ENCODE peak calls at places on chromosomes 13 and 19, in six cellular contexts. One of them, this sample, is unnamed.

GRCh38 chr19:801030-801860 is 4.0 kb downstream of the PTBP1 start:
- DNase-seq in uterus: peak; percentile 64
- DNase-seq in foreskin fibroblast: peak; percentile 80
- DNase-seq in GM12878: no peak
- DNase-seq in stomach: peak; percentile 84
- DNase-seq in fibroblast of lung: peak; percentile 43
- DNase-seq in this sample: peak; percentile 45

GRCh38 chr19:37817180-37817911 is 38.0 kb upstream of the ZNF573 start:
- DNase-seq in uterus: peak; percentile 74
- DNase-seq in GM12878: no peak
- DNase-seq in fibroblast of lung: peak; percentile 58
- DNase-seq in stomach: peak; percentile 33
- DNase-seq in foreskin fibroblast: peak; percentile 75
- DNase-seq in this sample: peak; percentile 45

GRCh38 chr13:43686557-43686956 is 100.2 kb downstream of the ENOX1 start:
- DNase-seq in stomach: no peak
- DNase-seq in fibroblast of lung: peak; percentile 88
- DNase-seq in foreskin fibroblast: peak; percentile 91
- DNase-seq in uterus: peak; percentile 64
- DNase-seq in GM12878: no peak
- DNase-seq in this sample: peak; percentile 91

GRCh38 chr13:22126433-22127021 is 455.7 kb downstream of the FGF9 start:
- DNase-seq in uterus: no peak
- DNase-seq in GM12878: peak; percentile 51
- DNase-seq in foreskin fibroblast: no peak
- DNase-seq in stomach: no peak
- DNase-seq in fibroblast of lung: no peak
- DNase-seq in this sample: no peak

GRCh38 chr19:7109678-7110289 is 40.3 kb downstream of the ZNF557 start:
- DNase-seq in stomach: no peak
- DNase-seq in GM12878: no peak
- DNase-seq in foreskin fibroblast: no peak
- DNase-seq in fibroblast of lung: no peak
- DNase-seq in uterus: no peak
- DNase-seq in this sample: no peak

GRCh38 chr13:47168086-47168485 is 271.2 kb upstream of the HTR2A start:
- DNase-seq in fibroblast of lung: peak; percentile 88
- DNase-seq in uterus: no peak
- DNase-seq in GM12878: no peak
- DNase-seq in foreskin fibroblast: peak; percentile 52
- DNase-seq in stomach: no peak
- DNase-seq in this sample: peak; percentile 81

GRCh38 chr13:23748109-23748508 is 141.1 kb downstream of the MIPEP start:
- DNase-seq in fibroblast of lung: no peak
- DNase-seq in foreskin fibroblast: peak; percentile 62
- DNase-seq in GM12878: no peak
- DNase-seq in uterus: no peak
- DNase-seq in stomach: no peak
- DNase-seq in this sample: no peak

GRCh38 chr13:23600534-23600933 is 30.3 kb downstream of the TNFRSF19 start:
- DNase-seq in fibroblast of lung: no peak
- DNase-seq in GM12878: no peak
- DNase-seq in stomach: no peak
- DNase-seq in foreskin fibroblast: no peak
- DNase-seq in uterus: no peak
- DNase-seq in this sample: no peak

GRCh38 chr19:4511300-4512054 is 6.8 kb downstream of the PLIN4 start:
- DNase-seq in GM12878: no peak
- DNase-seq in foreskin fibroblast: no peak
- DNase-seq in uterus: no peak
- DNase-seq in fibroblast of lung: no peak
- DNase-seq in stomach: no peak
- DNase-seq in this sample: no peak

GRCh38 chr19:55537741-55538111 is 793 bp upstream of the SBK2 start:
- DNase-seq in GM12878: no peak
- DNase-seq in stomach: no peak
- DNase-seq in uterus: no peak
- DNase-seq in foreskin fibroblast: peak; percentile 63
- DNase-seq in fibroblast of lung: no peak
- DNase-seq in this sample: no peak

GRCh38 chr19:55535579-55536350 is 1.2 kb downstream of the SBK2 start:
- DNase-seq in fibroblast of lung: no peak
- DNase-seq in GM12878: no peak
- DNase-seq in foreskin fibroblast: no peak
- DNase-seq in uterus: no peak
- DNase-seq in stomach: no peak
- DNase-seq in this sample: no peak

GRCh38 chr19:55536366-55536765 is 567 bp downstream of the SBK2 start:
- DNase-seq in fibroblast of lung: no peak
- DNase-seq in stomach: no peak
- DNase-seq in uterus: no peak
- DNase-seq in foreskin fibroblast: no peak
- DNase-seq in GM12878: no peak
- DNase-seq in this sample: no peak

GRCh38 chr19:55538132-55538531 is 1.2 kb upstream of the SBK2 start:
- DNase-seq in uterus: no peak
- DNase-seq in stomach: no peak
- DNase-seq in foreskin fibroblast: no peak
- DNase-seq in GM12878: no peak
- DNase-seq in fibroblast of lung: no peak
- DNase-seq in this sample: no peak

GRCh38 chr19:55536951-55537740 is at the start of gene SBK2:
- DNase-seq in GM12878: no peak
- DNase-seq in fibroblast of lung: no peak
- DNase-seq in uterus: no peak
- DNase-seq in stomach: no peak
- DNase-seq in foreskin fibroblast: no peak
- DNase-seq in this sample: no peak
- H3K4me3 ChIP-seq in GM12878: no peak within 1 kb of the TSS
- H3K4me3 ChIP-seq in fibroblast of lung: no peak within 1 kb of the TSS
- H3K4me3 ChIP-seq in uterus: no peak within 1 kb of the TSS
- H3K4me3 ChIP-seq in stomach: no peak within 1 kb of the TSS
- H3K4me3 ChIP-seq in foreskin fibroblast: no peak within 1 kb of the TSS
- H3K4me3 ChIP-seq in this sample: no peak within 1 kb of the TSS

GRCh38 chr19:43101950-43102349 is 19.4 kb upstream of the PSG2 start:
- DNase-seq in uterus: no peak
- DNase-seq in GM12878: no peak
- DNase-seq in stomach: no peak
- DNase-seq in foreskin fibroblast: no peak
- DNase-seq in fibroblast of lung: no peak
- DNase-seq in this sample: no peak
- TF ChIP-seq CTCF in uterus: no peak
- TF ChIP-seq CTCF in GM12878: no peak
- TF ChIP-seq CTCF in stomach: no peak
- TF ChIP-seq CTCF in foreskin fibroblast: no peak
- TF ChIP-seq CTCF in fibroblast of lung: no peak
- TF ChIP-seq CTCF in this sample: no peak

GRCh38 chr13:74571811-74572210 is 437.6 kb upstream of the KLF12 start:
- DNase-seq in GM12878: no peak
- DNase-seq in stomach: no peak
- DNase-seq in foreskin fibroblast: no peak
- DNase-seq in uterus: no peak
- DNase-seq in fibroblast of lung: no peak
- DNase-seq in this sample: no peak

GRCh38 chr13:74575729-74576125 is 441.5 kb upstream of the KLF12 start:
- DNase-seq in foreskin fibroblast: peak; percentile 83
- DNase-seq in GM12878: no peak
- DNase-seq in uterus: peak; percentile 29
- DNase-seq in fibroblast of lung: peak; percentile 68
- DNase-seq in stomach: peak; percentile 50
- DNase-seq in this sample: peak; percentile 70

GRCh38 chr13:74576504-74576903 is 442.3 kb upstream of the KLF12 start:
- DNase-seq in foreskin fibroblast: no peak
- DNase-seq in fibroblast of lung: no peak
- DNase-seq in GM12878: no peak
- DNase-seq in uterus: no peak
- DNase-seq in stomach: no peak
- DNase-seq in this sample: no peak

GRCh38 chr13:74573654-74574053 is 439.4 kb upstream of the KLF12 start:
- DNase-seq in GM12878: no peak
- DNase-seq in uterus: no peak
- DNase-seq in foreskin fibroblast: no peak
- DNase-seq in stomach: no peak
- DNase-seq in fibroblast of lung: no peak
- DNase-seq in this sample: no peak

GRCh38 chr13:74574964-74575728 is 440.9 kb upstream of the KLF12 start:
- DNase-seq in foreskin fibroblast: peak; percentile 6
- DNase-seq in uterus: no peak
- DNase-seq in fibroblast of lung: no peak
- DNase-seq in GM12878: no peak
- DNase-seq in stomach: no peak
- DNase-seq in this sample: peak; percentile 13
- H3K4me3 ChIP-seq in foreskin fibroblast: peak overlapping the region; percentile 59
- H3K4me3 ChIP-seq in uterus: peak overlapping the region; percentile 15
- H3K4me3 ChIP-seq in fibroblast of lung: peak overlapping the region; percentile 54
- H3K4me3 ChIP-seq in GM12878: no peak overlapping the region
- H3K4me3 ChIP-seq in stomach: peak overlapping the region; percentile 38
- H3K4me3 ChIP-seq in this sample: peak overlapping the region; percentile 38

GRCh38 chr13:99978781-99979452 is 2.7 kb upstream of the ZIC2 start:
- DNase-seq in GM12878: no peak
- DNase-seq in foreskin fibroblast: no peak
- DNase-seq in uterus: no peak
- DNase-seq in stomach: no peak
- DNase-seq in fibroblast of lung: no peak
- DNase-seq in this sample: peak; percentile 37
- TF ChIP-seq CTCF in GM12878: no peak
- TF ChIP-seq CTCF in foreskin fibroblast: no peak
- TF ChIP-seq CTCF in uterus: no peak
- TF ChIP-seq CTCF in stomach: no peak
- TF ChIP-seq CTCF in fibroblast of lung: no peak
- TF ChIP-seq CTCF in this sample: peak; percentile 2

GRCh38 chr13:41463823-41464602 is 6.7 kb downstream of the RGCC start:
- DNase-seq in stomach: no peak
- DNase-seq in GM12878: peak; percentile 59
- DNase-seq in fibroblast of lung: no peak
- DNase-seq in uterus: no peak
- DNase-seq in foreskin fibroblast: no peak
- DNase-seq in this sample: no peak

GRCh38 chr13:41461527-41462124 is 4.3 kb downstream of the RGCC start:
- DNase-seq in GM12878: no peak
- DNase-seq in stomach: no peak
- DNase-seq in foreskin fibroblast: no peak
- DNase-seq in fibroblast of lung: no peak
- DNase-seq in uterus: no peak
- DNase-seq in this sample: no peak

GRCh38 chr13:41460930-41461329 is 3.6 kb downstream of the RGCC start:
- DNase-seq in stomach: no peak
- DNase-seq in uterus: no peak
- DNase-seq in fibroblast of lung: no peak
- DNase-seq in foreskin fibroblast: no peak
- DNase-seq in GM12878: no peak
- DNase-seq in this sample: no peak

GRCh38 chr13:41459754-41460111 is 2.4 kb downstream of the RGCC start:
- DNase-seq in uterus: no peak
- DNase-seq in foreskin fibroblast: peak; percentile 35
- DNase-seq in GM12878: no peak
- DNase-seq in stomach: no peak
- DNase-seq in fibroblast of lung: no peak
- DNase-seq in this sample: no peak

GRCh38 chr13:41462427-41462826 is 5.1 kb downstream of the RGCC start:
- DNase-seq in foreskin fibroblast: no peak
- DNase-seq in GM12878: no peak
- DNase-seq in uterus: no peak
- DNase-seq in stomach: no peak
- DNase-seq in fibroblast of lung: no peak
- DNase-seq in this sample: no peak
- H3K4me3 ChIP-seq in foreskin fibroblast: no peak overlapping the region
- H3K4me3 ChIP-seq in GM12878: no peak overlapping the region
- H3K4me3 ChIP-seq in uterus: no peak overlapping the region
- H3K4me3 ChIP-seq in stomach: no peak overlapping the region
- H3K4me3 ChIP-seq in fibroblast of lung: no peak overlapping the region
- H3K4me3 ChIP-seq in this sample: no peak overlapping the region

GRCh38 chr19:8321760-8322637 is 703 bp downstream of the RPS28 start:
- DNase-seq in fibroblast of lung: no peak
- DNase-seq in stomach: no peak
- DNase-seq in foreskin fibroblast: no peak
- DNase-seq in GM12878: no peak
- DNase-seq in uterus: no peak
- DNase-seq in this sample: no peak

GRCh38 chr19:8325454-8325853 is 4.2 kb downstream of the RPS28 start:
- DNase-seq in fibroblast of lung: no peak
- DNase-seq in stomach: no peak
- DNase-seq in foreskin fibroblast: no peak
- DNase-seq in uterus: no peak
- DNase-seq in GM12878: no peak
- DNase-seq in this sample: no peak

GRCh38 chr19:8322638-8322997 is 1.3 kb downstream of the RPS28 start:
- DNase-seq in fibroblast of lung: no peak
- DNase-seq in GM12878: no peak
- DNase-seq in stomach: no peak
- DNase-seq in foreskin fibroblast: no peak
- DNase-seq in uterus: no peak
- DNase-seq in this sample: no peak

GRCh38 chr19:8323781-8324185 is 2.5 kb downstream of the RPS28 start:
- DNase-seq in stomach: no peak
- DNase-seq in GM12878: no peak
- DNase-seq in foreskin fibroblast: no peak
- DNase-seq in fibroblast of lung: no peak
- DNase-seq in uterus: no peak
- DNase-seq in this sample: no peak

GRCh38 chr19:8324186-8325050 is 3.1 kb downstream of the RPS28 start:
- DNase-seq in stomach: no peak
- DNase-seq in fibroblast of lung: no peak
- DNase-seq in uterus: peak; percentile 49
- DNase-seq in GM12878: no peak
- DNase-seq in foreskin fibroblast: peak; percentile 42
- DNase-seq in this sample: no peak
- TF ChIP-seq CTCF in stomach: no peak
- TF ChIP-seq CTCF in fibroblast of lung: no peak
- TF ChIP-seq CTCF in uterus: no peak
- TF ChIP-seq CTCF in GM12878: no peak
- TF ChIP-seq CTCF in foreskin fibroblast: no peak
- TF ChIP-seq CTCF in this sample: no peak

DNA sequence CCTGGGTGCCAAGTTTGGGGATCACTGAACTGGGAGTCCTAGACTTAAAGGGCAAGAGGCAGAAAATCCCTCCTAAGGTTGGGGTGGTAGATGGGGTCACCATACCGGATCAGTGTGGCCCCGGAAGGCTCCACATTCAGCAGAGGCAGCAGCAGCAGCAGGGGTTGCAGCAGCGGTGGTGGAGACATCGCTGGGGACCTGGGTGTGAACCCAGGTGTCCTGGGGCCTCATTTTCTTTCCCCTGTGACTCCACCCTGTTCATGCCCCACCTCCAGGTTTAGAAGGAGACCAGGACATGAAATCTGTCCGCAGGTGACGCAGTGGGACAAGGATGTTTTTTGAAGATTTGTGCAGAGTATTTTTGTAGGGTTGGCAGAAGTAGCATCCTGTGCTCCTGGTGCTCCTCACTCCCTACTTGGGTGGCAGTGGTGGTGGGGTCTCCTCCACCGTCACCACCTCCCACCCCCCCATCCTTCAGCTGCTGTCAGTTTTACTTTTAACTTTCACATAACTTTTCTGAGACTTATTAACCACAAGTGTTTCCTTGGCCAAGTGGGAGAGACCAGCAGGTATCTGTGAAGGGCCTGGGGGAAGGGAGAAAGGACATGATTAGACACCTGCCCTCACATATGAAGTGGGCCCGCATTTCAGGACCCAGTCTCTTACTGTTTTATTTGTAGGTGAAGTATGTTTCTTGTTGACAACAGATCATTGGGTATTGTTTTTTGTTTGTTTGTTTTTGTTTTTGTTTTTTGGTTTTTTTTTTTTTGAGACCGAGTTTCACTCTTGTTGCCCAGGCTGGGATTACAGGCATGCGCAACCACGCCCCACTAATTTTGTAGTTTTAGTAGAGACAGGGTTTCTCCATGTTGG is at the start of gene NAPSA:
- DNase-seq in fibroblast of lung: no peak
- DNase-seq in foreskin fibroblast: no peak
- DNase-seq in GM12878: no peak
- DNase-seq in stomach: no peak
- DNase-seq in uterus: no peak
- DNase-seq in this sample: no peak
- H3K4me3 ChIP-seq in fibroblast of lung: no peak within 1 kb of the TSS
- H3K4me3 ChIP-seq in foreskin fibroblast: no peak within 1 kb of the TSS
- H3K4me3 ChIP-seq in GM12878: peak within 1 kb of the TSS; percentile 31
- H3K4me3 ChIP-seq in stomach: no peak within 1 kb of the TSS
- H3K4me3 ChIP-seq in uterus: no peak within 1 kb of the TSS
- H3K4me3 ChIP-seq in this sample: no peak within 1 kb of the TSS